ENCODE peak calls at places on chromosomes 5 and 9, in ten cellular contexts. W, D, J, H, K, N, O, A, U and Y are unnamed samples.

GRCh38 chr9:103761466-103761865 is 332.6 kb upstream of the SMC2 start:
- DNase-seq in W (no peak), D (no peak), J (no peak), H (no peak), K (no peak), N (no peak), O (no peak), A (no peak), U (no peak), Y (no peak)

GRCh38 chr9:23700359-23700758 is 125.7 kb downstream of the ELAVL2 start:
- DNase-seq in W (no peak), D (no peak), J (no peak), H (no peak), K (no peak), N (no peak), O (no peak), A (no peak), U (no peak), Y (no peak)

GRCh38 chr9:115202960-115203751 is 85.2 kb upstream of the TNC start:
- DNase-seq in W (no peak), D (no peak), J (no peak), H (no peak), K (no peak), N (no peak), O (peak; percentile 88), A (no peak), U (no peak), Y (no peak)

GRCh38 chr5:35478856-35479682 is 138.6 kb upstream of the SPEF2 start:
- DNase-seq in W (no peak), D (no peak), J (peak; percentile 54), H (no peak), K (no peak), N (no peak), O (peak; percentile 10), A (no peak), U (peak; percentile 38), Y (no peak)

GRCh38 chr5:109830955-109831502 is 141.3 kb downstream of the MAN2A1 start:
- DNase-seq in W (no peak), D (no peak), J (no peak), H (no peak), K (no peak), N (no peak), O (peak; percentile 50), A (no peak), U (no peak), Y (no peak)

GRCh38 chr5:38168029-38168428 is 90.3 kb upstream of the EGFLAM start:
- DNase-seq in W (no peak), D (no peak), J (no peak), H (no peak), K (no peak), N (no peak), O (no peak), A (no peak), U (no peak), Y (no peak)

GRCh38 chr5:87076411-87076810 is 191.3 kb upstream of the RASA1 start:
- DNase-seq in W (no peak), D (no peak), J (no peak), H (no peak), K (no peak), N (no peak), O (no peak), A (no peak), U (no peak), Y (no peak)

GRCh38 chr5:110112355-110112754 is 422.6 kb downstream of the MAN2A1 start:
- DNase-seq in W (no peak), D (no peak), J (no peak), H (no peak), K (no peak), N (no peak), O (no peak), A (no peak), U (no peak), Y (no peak)

GRCh38 chr9:75712690-75713089 is 177.8 kb upstream of the PCSK5 start:
- DNase-seq in W (no peak), D (no peak), J (no peak), H (no peak), K (no peak), N (no peak), O (no peak), A (no peak), U (peak; percentile 12), Y (no peak)

GRCh38 chr9:108784128-108784490 is 71.7 kb downstream of the ACTL7B start:
- DNase-seq in W (no peak), D (no peak), J (no peak), H (no peak), K (no peak), N (no peak), O (no peak), A (no peak), U (no peak), Y (no peak)

GRCh38 chr9:122371851-122372250 is 1.0 kb downstream of the PTGS1 start:
- DNase-seq in W (no peak), D (no peak), J (no peak), H (no peak), K (peak; percentile 33), N (no peak), O (no peak), A (no peak), U (no peak), Y (peak; percentile 29)

DNA sequence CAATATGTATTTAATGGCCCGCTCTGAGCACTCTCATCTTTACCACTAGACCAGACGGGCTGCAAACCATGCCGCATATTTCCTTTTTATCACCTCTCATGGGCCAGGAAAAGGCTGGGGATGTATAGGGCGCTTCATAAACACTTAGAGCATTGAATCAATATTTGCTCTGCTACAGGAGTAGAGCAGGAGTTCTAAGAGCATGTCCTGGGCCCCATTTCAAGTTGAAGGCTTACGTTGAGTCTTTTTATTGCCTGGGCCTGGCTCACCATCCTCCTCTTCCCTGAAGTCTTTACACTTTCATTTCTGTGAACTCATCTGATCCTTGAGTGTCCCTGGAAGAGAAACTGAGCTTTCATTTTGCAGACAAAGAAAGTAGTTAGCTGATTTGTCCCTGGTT is 112.4 kb downstream of the FSTL4 start:
- DNase-seq in W (no peak), D (no peak), J (no peak), H (no peak), K (no peak), N (no peak), O (no peak), A (no peak), U (no peak), Y (no peak)
- TF ChIP-seq CTCF in W (no peak), D (no peak), J (no peak), H (no peak), K (no peak), N (no peak), O (no peak), A (no peak), U (no peak), Y (no peak)

DNA sequence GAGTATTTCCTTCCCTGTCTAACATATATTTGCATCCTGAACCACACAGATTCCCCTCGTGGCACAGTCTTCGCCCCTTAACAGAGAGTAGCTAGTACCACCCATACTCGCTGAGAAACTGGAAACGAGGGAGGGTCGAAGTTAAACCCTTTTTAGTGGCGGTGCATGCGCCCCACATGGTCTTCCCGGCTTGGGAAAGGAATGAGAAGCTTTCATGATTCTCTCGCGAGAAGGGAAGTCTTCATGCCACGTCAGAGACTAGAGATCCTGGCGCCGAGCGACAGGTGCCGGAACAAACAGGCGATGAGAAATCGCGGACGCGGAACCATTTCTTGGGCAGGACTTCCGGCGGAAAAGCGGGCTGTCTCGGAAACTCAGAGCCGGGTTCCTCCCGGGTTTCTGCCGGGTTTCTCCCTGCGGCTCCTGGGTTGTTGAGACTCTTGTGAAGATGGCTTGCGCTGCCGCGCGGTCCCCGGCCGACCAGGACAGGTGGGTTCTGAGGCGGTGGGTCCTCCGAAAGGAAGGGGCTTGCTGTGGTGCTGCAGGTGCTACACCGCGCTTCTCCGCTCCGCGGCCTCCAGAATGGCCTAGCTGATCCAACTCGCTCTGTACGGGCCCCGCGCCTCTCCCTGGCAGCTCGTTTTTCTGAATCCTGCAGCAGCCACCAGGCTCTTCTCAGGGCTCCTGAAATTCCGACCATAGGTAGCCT is at the start of gene SRP19:
- DNase-seq in W (peak; percentile 100), D (peak; percentile 92), J (peak; percentile 93), H (peak; percentile 86), K (peak; percentile 97), N (peak; percentile 97), O (peak; percentile 97), A (peak; percentile 94), U (peak; percentile 98), Y (peak; percentile 94)
- TF ChIP-seq CTCF in W (no peak), D (no peak), J (no peak), H (no peak), K (no peak), N (no peak), O (no peak), A (no peak), U (no peak), Y (no peak)

GRCh38 chr5:172642926-172643325 is 1.9 kb downstream of the NEURL1B start:
- DNase-seq in W (no peak), D (no peak), J (no peak), H (no peak), K (peak; percentile 42), N (no peak), O (no peak), A (no peak), U (no peak), Y (no peak)

GRCh38 chr5:172644229-172644628 is 3.2 kb downstream of the NEURL1B start:
- DNase-seq in W (no peak), D (no peak), J (no peak), H (no peak), K (no peak), N (no peak), O (no peak), A (no peak), U (no peak), Y (peak; percentile 86)

GRCh38 chr5:172644711-172645110 is 3.6 kb downstream of the NEURL1B start:
- DNase-seq in W (peak; percentile 43), D (no peak), J (no peak), H (no peak), K (peak; percentile 15), N (peak; percentile 51), O (no peak), A (no peak), U (no peak), Y (no peak)

GRCh38 chr5:172642511-172642910 is 1.4 kb downstream of the NEURL1B start:
- DNase-seq in W (no peak), D (no peak), J (no peak), H (no peak), K (no peak), N (no peak), O (no peak), A (peak; percentile 36), U (no peak), Y (no peak)

DNA sequence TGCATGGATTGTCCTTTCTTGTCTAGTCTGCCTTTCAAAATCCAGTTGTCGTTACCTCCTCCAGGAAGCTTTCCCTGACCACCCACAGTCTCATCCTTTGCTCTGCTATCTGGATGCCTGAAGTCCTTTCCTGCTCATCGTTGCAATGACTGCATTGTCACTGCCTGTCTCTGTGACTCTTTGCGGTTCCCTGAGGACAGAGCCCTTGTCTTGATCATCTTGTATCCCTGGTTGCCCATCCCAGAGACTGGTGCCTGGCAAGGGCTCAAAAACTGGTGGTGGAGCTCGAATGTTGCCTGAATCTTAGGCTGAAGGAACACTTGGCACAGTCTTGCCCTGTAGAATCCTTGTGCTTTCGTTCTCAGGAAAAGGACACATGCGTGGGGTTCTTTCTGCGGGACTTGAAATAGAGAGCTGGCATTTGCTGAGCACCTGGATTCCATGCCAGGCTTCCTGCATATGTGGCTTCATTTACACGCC is 2.4 kb downstream of the NEURL1B start:
- DNase-seq in W (no peak), D (no peak), J (no peak), H (no peak), K (peak; percentile 10), N (no peak), O (no peak), A (no peak), U (no peak), Y (no peak)
- TF ChIP-seq CTCF in W (no peak), D (no peak), J (no peak), H (no peak), K (no peak), N (no peak), O (no peak), A (no peak), U (no peak), Y (no peak)

GRCh38 chr5:140806834-140807775 is at the start of gene PCDHA4:
- DNase-seq in W (peak; percentile 88), D (peak; percentile 88), J (no peak), H (no peak), K (no peak), N (peak; percentile 84), O (no peak), A (peak; percentile 41), U (peak; percentile 18), Y (no peak)
- TF ChIP-seq CTCF in W (peak; percentile 84), D (peak; percentile 80), J (peak; percentile 19), H (no peak), K (no peak), N (peak; percentile 78), O (peak; percentile 45), A (no peak), U (peak; percentile 38), Y (no peak)